ENCODE peak calls at places on chromosomes 16 and 17, in seven cellular contexts. P, X, F, B, M, J and N are unnamed samples.

GRCh38 chr17:42720996-42721583 is 23.8 kb downstream of the EZH1 start:
- DNase-seq in P (peak; percentile 61), X (no peak), F (peak; percentile 73), B (peak; percentile 79), M (peak; percentile 78), J (peak; percentile 74), N (no peak)

GRCh38 chr16:58426960-58427359 is 34.7 kb downstream of the GINS3 start:
- DNase-seq in P (no peak), X (peak; percentile 9), F (no peak), B (no peak), M (no peak), J (no peak), N (no peak)

GRCh38 chr17:43891851-43892671 is 15.3 kb downstream of the MPP2 start:
- DNase-seq in P (no peak), X (no peak), F (no peak), B (no peak), M (no peak), J (no peak), N (no peak)

GRCh38 chr16:23394141-23394540 is 58.8 kb downstream of the COG7 start:
- DNase-seq in P (no peak), X (no peak), F (no peak), B (no peak), M (no peak), J (no peak), N (no peak)

GRCh38 chr16:20878682-20879147 is 21.4 kb downstream of the DCUN1D3 start:
- DNase-seq in P (no peak), X (no peak), F (no peak), B (no peak), M (no peak), J (peak; percentile 74), N (no peak)

GRCh38 chr17:12431188-12431587 is 234.5 kb upstream of the MYOCD start:
- DNase-seq in P (no peak), X (no peak), F (no peak), B (no peak), M (no peak), J (no peak), N (no peak)

GRCh38 chr16:5200123-5200522 is 102.5 kb upstream of the EEF2KMT start:
- DNase-seq in P (no peak), X (no peak), F (no peak), B (no peak), M (no peak), J (no peak), N (no peak)

GRCh38 chr17:44187131-44187899 is 543 bp downstream of the TMUB2 start:
- DNase-seq in P (no peak), X (no peak), F (no peak), B (peak; percentile 70), M (peak; percentile 54), J (peak; percentile 82), N (peak; percentile 95)

GRCh38 chr16:66028505-66029216 is 337.8 kb upstream of the CDH5 start:
- DNase-seq in P (no peak), X (no peak), F (peak; percentile 42), B (peak; percentile 80), M (no peak), J (no peak), N (no peak)

GRCh38 chr16:68935008-68935407 is 91.7 kb downstream of the TANGO6 start:
- DNase-seq in P (no peak), X (no peak), F (no peak), B (no peak), M (peak; percentile 73), J (no peak), N (no peak)